ENCODE peak calls at places on chromosomes 2 and 18, in nine cellular contexts. Q is left cardiac atrium; T is pancreas; F is PC-3; X is activated naive CD4-positive, alpha-beta T cell treated with anti-CD3 and anti-CD28 coated beads, Interleukin-2, amount 50 U/mL, for 72 hours; A is naive thymus-derived CD8-positive, alpha-beta T cell; I is activated CD8-positive, alpha-beta memory T cell treated with anti-CD3 and anti-CD28 coated beads, Interleukin-2, amount 10 ng/mL, durations not matched to agents 7 days and 5 days; W is natural killer cell; N is Right ventricle myocardium inferior. H is an unnamed sample.

GRCh38 chr2:231228223-231228622 is 29.8 kb downstream of the ARMC9 start:
- ATAC-seq in Q (peak; percentile 14), A (no peak), I (no peak), F (no peak), N (no peak), W (no peak), T (no peak), X (no peak), H (peak; percentile 95)

GRCh38 chr2:190499976-190500588 is 34.4 kb downstream of the NEMP2 start:
- ATAC-seq in F (no peak), Q (no peak), T (peak; percentile 73), N (no peak), W (no peak), A (no peak), X (no peak), I (no peak), H (no peak)

GRCh38 chr2:181404472-181404871 is 52.7 kb upstream of the ITGA4 start:
- ATAC-seq in Q (no peak), T (no peak), X (no peak), F (no peak), W (no peak), I (no peak), N (no peak), A (no peak), H (peak; percentile 36)

GRCh38 chr2:55090702-55091101 is 40.5 kb upstream of the RTN4 start:
- ATAC-seq in F (no peak), T (no peak), N (no peak), A (no peak), W (no peak), X (no peak), I (no peak), Q (no peak), H (no peak)

GRCh38 chr2:69111036-69111435 is 98.1 kb downstream of the ANTXR1 start:
- ATAC-seq in Q (peak; percentile 19), F (no peak), X (no peak), I (no peak), W (no peak), N (no peak), A (no peak), T (no peak), H (no peak)

GRCh38 chr2:65081232-65081685 is 25.0 kb downstream of the CEP68 start:
- ATAC-seq in N (peak; percentile 77), F (no peak), T (peak; percentile 58), W (peak; percentile 12), I (peak; percentile 12), X (no peak), A (peak; percentile 17), Q (peak; percentile 75), H (no peak)

GRCh38 chr2:96884299-96885156 is 14.6 kb upstream of the SEMA4C start:
- ATAC-seq in F (peak; percentile 74), T (no peak), A (no peak), N (no peak), W (no peak), Q (no peak), X (no peak), I (no peak), H (no peak)

GRCh38 chr2:112154246-112155110 is 16.3 kb downstream of the FBLN7 start:
- ATAC-seq in W (no peak), N (no peak), I (peak; percentile 71), X (peak; percentile 44), T (no peak), Q (no peak), A (peak; percentile 81), F (no peak), H (peak; percentile 71)

GRCh38 chr2:46954951-46955571 is 39.5 kb upstream of the MCFD2 start:
- ATAC-seq in N (peak; percentile 82), X (no peak), F (peak; percentile 98), I (no peak), Q (peak; percentile 93), T (peak; percentile 78), A (no peak), W (no peak), H (no peak)

GRCh38 chr2:78814331-78814986 is 211.0 kb upstream of the REG3G start:
- ATAC-seq in F (no peak), I (no peak), N (no peak), W (no peak), A (no peak), Q (no peak), X (no peak), T (no peak), H (no peak)

GRCh38 chr2:25215232-25215631 is 46.9 kb upstream of the POMC start:
- ATAC-seq in T (peak; percentile 42), N (peak; percentile 3), X (no peak), Q (peak; percentile 12), W (no peak), A (no peak), I (no peak), F (no peak), H (no peak)

GRCh38 chr2:170739048-170739447 is 23.9 kb downstream of the SP5 start:
- ATAC-seq in A (no peak), W (no peak), N (no peak), I (no peak), X (no peak), F (peak; percentile 94), Q (peak; percentile 87), T (peak; percentile 91), H (no peak)

GRCh38 chr2:38092196-38092902 is 16.4 kb upstream of the CYP1B1 start:
- ATAC-seq in I (no peak), T (peak; percentile 62), W (no peak), N (peak; percentile 90), F (no peak), X (no peak), Q (peak; percentile 64), A (no peak), H (no peak)

GRCh38 chr18:77102246-77103040 is 30.1 kb downstream of the MBP start:
- ATAC-seq in A (peak; percentile 58), X (peak; percentile 56), T (peak; percentile 5), I (peak; percentile 72), W (peak; percentile 29), Q (peak; percentile 6), F (peak; percentile 16), N (no peak), H (peak; percentile 85)

GRCh38 chr2:26344581-26345283 is 1.2 kb upstream of the SELENOI start:
- ATAC-seq in X (no peak), Q (no peak), N (no peak), F (no peak), T (no peak), A (no peak), I (no peak), W (no peak), H (no peak)

GRCh38 chr2:26196683-26197418 is 24.0 kb downstream of the GAREM2 start:
- ATAC-seq in I (no peak), W (no peak), A (no peak), F (no peak), Q (peak; percentile 32), N (no peak), T (peak; percentile 55), X (no peak), H (peak; percentile 89)

GRCh38 chr18:36493349-36494281 is 196.1 kb downstream of the FHOD3 start:
- ATAC-seq in T (peak; percentile 98), N (peak; percentile 77), A (no peak), I (no peak), F (no peak), X (no peak), Q (peak; percentile 84), W (no peak), H (no peak)

GRCh38 chr18:74540689-74541421 is 6.6 kb downstream of the CNDP1 start:
- ATAC-seq in A (no peak), T (no peak), X (no peak), N (no peak), F (no peak), I (no peak), Q (no peak), W (no peak), H (no peak)

GRCh38 chr2:64904405-64905329 is 84.5 kb upstream of the SLC1A4 start:
- ATAC-seq in W (no peak), X (peak; percentile 22), N (peak; percentile 33), F (no peak), I (no peak), Q (peak; percentile 52), A (no peak), T (peak; percentile 66), H (peak; percentile 77)

GRCh38 chr2:227890495-227891079 is 19.2 kb downstream of the DAW1 start:
- ATAC-seq in I (no peak), A (no peak), Q (peak; percentile 50), W (no peak), T (peak; percentile 86), X (peak; percentile 50), F (peak; percentile 80), N (peak; percentile 62), H (no peak)

GRCh38 chr2:38271697-38272096 is 105.4 kb downstream of the ATL2 start:
- ATAC-seq in F (no peak), N (no peak), X (no peak), A (no peak), I (no peak), Q (no peak), T (no peak), W (no peak), H (no peak)

GRCh38 chr2:225893151-225893550 is 493.6 kb downstream of the NYAP2 start:
- ATAC-seq in W (no peak), A (no peak), X (no peak), T (no peak), Q (no peak), N (no peak), F (no peak), I (no peak), H (no peak)

GRCh38 chr2:189798312-189799029 is 14.2 kb downstream of the PMS1 start:
- ATAC-seq in X (no peak), F (peak; percentile 80), T (peak; percentile 85), I (peak; percentile 42), A (no peak), W (peak; percentile 46), N (peak; percentile 59), Q (peak; percentile 65), H (no peak)

GRCh38 chr2:216884347-216884746 is 24.5 kb upstream of the TNP1 start:
- ATAC-seq in N (peak; percentile 27), Q (no peak), F (no peak), T (no peak), A (no peak), I (no peak), X (no peak), W (no peak), H (no peak)

H was measured in stimulated activated memory B cell treated with anti-CD40 and anti-IgM and Interleukin-4, amounts not matched to agents 10 μg/mL and 1 μg/mL and 100 μg/mL, for 72 hours.